ENCODE peak calls at places on chromosomes 1 and 21, in four cellular contexts. K is kidney glomerular epithelial cell; W is OCI-LY7; F is stimulated activated naive CD8-positive, alpha-beta T cell treated with anti-CD3 and anti-CD28 coated beads, Interleukin-15, amount 100 ng/mL, for 72 hours. Q is an unnamed sample.
A peak's percentile ranks its signal among the peaks of the same experiment; 100 is the strongest.

GRCh38 chr1:201593200-201593828 is 54.4 kb downstream of the NAV1 start:
- DNase-seq in K (peak; percentile 75), W (no peak), F (no peak), Q (no peak)

GRCh38 chr1:29179641-29180184 is 2.0 kb downstream of the SRSF4 start:
- DNase-seq in K (no peak), W (no peak), F (no peak), Q (no peak)

GRCh38 chr1:166951050-166951449 is 24.3 kb downstream of the ILDR2 start:
- DNase-seq in K (no peak), W (no peak), F (no peak), Q (no peak)

GRCh38 chr1:43001434-43001833 is 42.8 kb upstream of the SLC2A1 start:
- DNase-seq in K (no peak), W (no peak), F (no peak), Q (no peak)

GRCh38 chr21:15051652-15052554 is 12.9 kb downstream of the NRIP1 start:
- DNase-seq in K (peak; percentile 29), W (no peak), F (no peak), Q (no peak)

GRCh38 chr1:72649974-72650373 is 367.6 kb upstream of the NEGR1 start:
- DNase-seq in K (no peak), W (no peak), F (no peak), Q (no peak)

GRCh38 chr1:94240822-94241221 is 3.4 kb upstream of the ARHGAP29 start:
- DNase-seq in K (no peak), W (peak; percentile 3), F (no peak), Q (no peak)

GRCh38 chr1:207959141-207959825 is 48.4 kb upstream of the CD34 start:
- DNase-seq in K (no peak), W (no peak), F (no peak), Q (peak; percentile 36)

GRCh38 chr1:236507022-236507700 is 16.6 kb upstream of the LGALS8 start:
- DNase-seq in K (peak; percentile 66), W (no peak), F (no peak), Q (no peak)

GRCh38 chr1:4033129-4033676 is 133.1 kb upstream of the C1orf174 start:
- DNase-seq in K (no peak), W (no peak), F (no peak), Q (no peak)

Q was measured in activated naive CD8-positive, alpha-beta T cell treated with anti-CD3 and anti-CD28 coated beads for 36 hours.